ENCODE peak calls at places on chromosomes 12 and 14, in eight cellular contexts. H is cardiac muscle cell, X is astrocyte, Q is AG04449, O is tibial artery, L is stomach, T is fibroblast of the aortic adventitia, M is HFF-Myc. C is an unnamed sample.

GRCh38 chr14:90556050-90556477 is 159.2 kb downstream of the CALM1 start:
- DNase-seq in H (no peak), X (peak), Q (no peak), O (no peak), L (peak), T (no peak), M (no peak), C (no peak)

GRCh38 chr14:105398044-105398725 is at the start of gene TEX22:
- DNase-seq in H (peak), X (peak), Q (no peak), O (peak), L (peak), T (peak), M (peak), C (peak)

GRCh38 chr12:6178981-6179761 is 21.0 kb upstream of the CD9 start:
- DNase-seq in H (peak), X (peak), Q (no peak), O (no peak), L (no peak), T (no peak), M (no peak), C (peak)

GRCh38 chr14:73613046-73613383 is 698 bp downstream of the ACOT6 start:
- DNase-seq in H (no peak), X (no peak), Q (no peak), O (no peak), L (no peak), T (peak), M (no peak), C (no peak)

GRCh38 chr12:30953946-30954766 is 27.6 kb downstream of the TSPAN11 start:
- DNase-seq in H (no peak), X (no peak), Q (no peak), O (no peak), L (no peak), T (no peak), M (no peak), C (no peak)

GRCh38 chr12:31117203-31118011 is 43.7 kb downstream of the DDX11 start:
- DNase-seq in H (peak), X (peak), Q (no peak), O (no peak), L (peak), T (no peak), M (no peak), C (peak)

GRCh38 chr12:67647547-67648305 is 819 bp upstream of the DYRK2 start:
- DNase-seq in H (peak), X (peak), Q (peak), O (peak), L (peak), T (peak), M (peak), C (peak)

GRCh38 chr14:81400202-81400678 is at the start of gene STON2:
- DNase-seq in H (peak), X (peak), Q (no peak), O (peak), L (no peak), T (peak), M (no peak), C (peak)

GRCh38 chr12:46752396-46752795 is 73.4 kb downstream of the SLC38A4 start:
- DNase-seq in H (no peak), X (no peak), Q (no peak), O (no peak), L (no peak), T (no peak), M (no peak), C (no peak)

GRCh38 chr14:32939254-32940065 is 781 bp downstream of the NPAS3 start:
- DNase-seq in H (peak), X (peak), Q (no peak), O (peak), L (peak), T (peak), M (no peak), C (peak)

GRCh38 chr12:99131761-99132199 is 486.7 kb downstream of the APAF1 start:
- DNase-seq in H (peak), X (peak), Q (no peak), O (no peak), L (no peak), T (no peak), M (no peak), C (no peak)

GRCh38 chr14:56064513-56064912 is 53.7 kb upstream of the PELI2 start:
- DNase-seq in H (no peak), X (no peak), Q (no peak), O (no peak), L (no peak), T (no peak), M (no peak), C (no peak)

GRCh38 chr12:106631150-106631549 is 48.3 kb downstream of the RFX4 start:
- DNase-seq in H (no peak), X (no peak), Q (no peak), O (no peak), L (no peak), T (no peak), M (no peak), C (no peak)

GRCh38 chr12:1886396-1887008 is 31.9 kb downstream of the CACNA2D4 start:
- DNase-seq in H (no peak), X (no peak), Q (no peak), O (no peak), L (no peak), T (no peak), M (no peak), C (no peak)

GRCh38 chr12:120181991-120182631 is 12.4 kb downstream of the GCN1 start:
- DNase-seq in H (peak), X (peak), Q (no peak), O (no peak), L (no peak), T (peak), M (no peak), C (peak)

GRCh38 chr14:93220509-93220908 is 13.5 kb downstream of the UBR7 start:
- DNase-seq in H (no peak), X (no peak), Q (no peak), O (no peak), L (no peak), T (no peak), M (no peak), C (no peak)

GRCh38 chr12:1840981-1841425 is 20.6 kb downstream of the LRTM2 start:
- DNase-seq in H (no peak), X (no peak), Q (no peak), O (no peak), L (no peak), T (no peak), M (no peak), C (no peak)

GRCh38 chr14:55129086-55129427 is at the start of gene LGALS3:
- DNase-seq in H (peak), X (no peak), Q (no peak), O (peak), L (peak), T (peak), M (no peak), C (peak)

GRCh38 chr12:105177208-105177607 is 58.8 kb downstream of the APPL2 start:
- DNase-seq in H (no peak), X (no peak), Q (no peak), O (no peak), L (no peak), T (no peak), M (no peak), C (no peak)

GRCh38 chr12:27780612-27781408 is 774 bp upstream of the MANSC4 start:
- DNase-seq in H (peak), X (peak), Q (no peak), O (peak), L (peak), T (peak), M (no peak), C (peak)

GRCh38 chr14:22980672-22981089 is 1.7 kb downstream of the AJUBA start:
- DNase-seq in H (peak), X (no peak), Q (no peak), O (no peak), L (peak), T (peak), M (no peak), C (peak)

GRCh38 chr14:95320076-95320895 is 578 bp upstream of the CLMN start:
- DNase-seq in H (no peak), X (no peak), Q (no peak), O (no peak), L (no peak), T (no peak), M (no peak), C (no peak)

GRCh38 chr12:107492393-107493134 is 193.0 kb upstream of the PWP1 start:
- DNase-seq in H (no peak), X (no peak), Q (no peak), O (no peak), L (no peak), T (no peak), M (no peak), C (no peak)

GRCh38 chr14:71534506-71534905 is 397.7 kb upstream of the RGS6 start:
- DNase-seq in H (no peak), X (no peak), Q (no peak), O (no peak), L (no peak), T (no peak), M (no peak), C (no peak)

GRCh38 chr14:76133103-76133502 is 18.6 kb upstream of the GPATCH2L start:
- DNase-seq in H (peak), X (no peak), Q (no peak), O (no peak), L (no peak), T (peak), M (no peak), C (peak)

GRCh38 chr12:110345963-110346362 is 57.5 kb downstream of the ANAPC7 start:
- DNase-seq in H (no peak), X (no peak), Q (no peak), O (no peak), L (no peak), T (no peak), M (no peak), C (no peak)

GRCh38 chr14:55512421-55512820 is 67.6 kb upstream of the KTN1 start:
- DNase-seq in H (peak), X (peak), Q (peak), O (no peak), L (no peak), T (peak), M (no peak), C (peak)

GRCh38 chr14:64060648-64061096 is 207.9 kb downstream of the SYNE2 start:
- DNase-seq in H (peak), X (no peak), Q (no peak), O (no peak), L (no peak), T (no peak), M (peak), C (peak)

DNA sequence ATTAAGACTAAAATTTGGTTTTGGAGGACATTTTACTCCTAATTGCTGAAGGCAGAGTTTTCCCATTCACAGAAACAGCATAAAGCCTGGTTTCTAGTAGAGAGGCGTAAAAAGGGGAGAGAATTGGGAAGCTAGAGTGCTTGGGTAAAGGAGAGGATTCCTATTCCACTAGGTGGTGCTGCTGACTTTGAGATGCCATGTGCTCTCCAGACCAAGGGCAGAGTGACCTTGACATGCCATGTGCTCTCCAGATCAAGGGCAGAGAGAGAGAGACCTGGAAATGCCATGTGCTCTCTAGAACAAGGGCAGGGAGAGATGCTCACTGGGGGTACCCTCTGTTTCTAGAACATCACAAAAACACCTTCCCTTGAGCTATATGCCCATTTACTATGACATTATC is 176.2 kb upstream of the PDZRN4 start:
- DNase-seq in H (no peak), X (no peak), Q (no peak), O (no peak), L (no peak), T (no peak), M (no peak), C (no peak)
- TF ChIP-seq CTCF in H (no peak), X (no peak), Q (no peak), O (peak), L (no peak), T (no peak), M (no peak), C (no peak)

DNA sequence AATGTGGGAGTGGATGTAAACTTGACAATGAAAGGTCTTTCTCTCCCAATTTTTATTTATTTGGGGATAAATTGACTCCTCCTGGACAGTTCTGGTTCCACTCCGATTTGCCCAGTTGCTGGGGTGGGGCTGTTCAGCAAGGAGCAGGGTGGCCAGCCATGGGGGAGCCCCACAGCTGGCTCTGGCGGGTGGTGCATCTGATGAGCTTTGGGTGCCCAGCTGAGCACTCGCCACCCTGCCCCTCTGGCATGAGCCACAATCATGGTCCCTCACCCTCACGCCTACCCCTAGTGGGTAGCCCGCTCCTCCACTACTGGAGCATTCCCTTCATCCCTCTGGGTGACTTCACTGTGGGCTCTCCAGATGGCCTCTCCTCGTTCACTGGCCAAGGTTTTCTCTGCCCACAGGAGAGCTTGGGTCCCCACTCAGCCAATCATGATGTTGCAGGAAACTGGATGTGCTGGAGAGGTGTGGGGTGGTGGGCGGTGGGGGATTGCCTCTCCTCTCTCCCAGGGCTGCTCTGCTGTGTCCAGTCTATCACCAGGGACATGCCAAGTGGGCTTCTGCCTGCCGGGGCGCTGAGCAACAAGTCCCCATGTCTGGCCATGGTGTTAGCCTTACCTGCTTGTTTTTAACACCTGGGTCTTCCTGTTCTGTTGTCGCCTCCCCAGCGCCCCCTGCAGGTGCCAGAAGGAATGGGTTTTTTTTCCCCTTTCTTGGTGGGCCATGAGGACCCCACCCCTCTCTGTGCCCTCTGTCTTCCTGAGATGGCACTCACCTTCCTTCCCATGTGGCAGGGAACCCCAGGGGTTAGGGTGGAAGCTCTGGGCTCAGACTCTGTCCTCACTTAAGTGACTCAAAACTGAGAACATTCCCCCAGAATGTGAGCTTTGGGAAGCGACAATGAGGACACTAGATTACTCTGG is 3.4 kb downstream of the CYP46A1 start:
- DNase-seq in H (no peak), X (no peak), Q (no peak), O (no peak), L (no peak), T (no peak), M (no peak), C (no peak)
- TF ChIP-seq CTCF in H (peak), X (peak), Q (peak), O (peak), L (no peak), T (peak), M (peak), C (peak)

GRCh38 chr12:77615331-77615730 is 215.4 kb upstream of the NAV3 start:
- DNase-seq in H (peak), X (no peak), Q (no peak), O (no peak), L (no peak), T (peak), M (peak), C (peak)
- TF ChIP-seq CTCF in H (peak), X (peak), Q (no peak), O (no peak), L (no peak), T (peak), M (peak), C (no peak)

GRCh38 chr12:3634348-3634747 is 118.6 kb downstream of the CRACR2A start:
- DNase-seq in H (no peak), X (no peak), Q (no peak), O (no peak), L (no peak), T (no peak), M (no peak), C (no peak)

GRCh38 chr12:3632256-3633240 is 120.4 kb downstream of the CRACR2A start:
- DNase-seq in H (no peak), X (no peak), Q (no peak), O (no peak), L (no peak), T (peak), M (no peak), C (no peak)

GRCh38 chr12:3630621-3631271 is 122.2 kb downstream of the CRACR2A start:
- DNase-seq in H (no peak), X (no peak), Q (no peak), O (no peak), L (no peak), T (no peak), M (no peak), C (no peak)

GRCh38 chr12:3631272-3631637 is 121.7 kb downstream of the CRACR2A start:
- DNase-seq in H (no peak), X (no peak), Q (no peak), O (no peak), L (no peak), T (no peak), M (no peak), C (no peak)

GRCh38 chr12:3633396-3633795 is 119.5 kb downstream of the CRACR2A start:
- DNase-seq in H (no peak), X (no peak), Q (no peak), O (no peak), L (no peak), T (no peak), M (no peak), C (no peak)
- TF ChIP-seq CTCF in H (no peak), X (no peak), Q (no peak), O (no peak), L (no peak), T (no peak), M (no peak), C (no peak)

GRCh38 chr12:81181701-81182100 is 103.8 kb downstream of the ACSS3 start:
- DNase-seq in H (peak), X (no peak), Q (no peak), O (no peak), L (no peak), T (no peak), M (no peak), C (no peak)

GRCh38 chr12:81176796-81177195 is 98.9 kb downstream of the ACSS3 start:
- DNase-seq in H (peak), X (peak), Q (no peak), O (no peak), L (no peak), T (no peak), M (no peak), C (peak)
- TF ChIP-seq CTCF in H (no peak), X (no peak), Q (no peak), O (no peak), L (no peak), T (no peak), M (no peak), C (no peak)

GRCh38 chr14:103618999-103619398 is 10.0 kb upstream of the KLC1 start:
- DNase-seq in H (no peak), X (peak), Q (no peak), O (no peak), L (no peak), T (no peak), M (no peak), C (no peak)

GRCh38 chr14:103616635-103617300 is 12.2 kb upstream of the KLC1 start:
- DNase-seq in H (no peak), X (no peak), Q (no peak), O (no peak), L (no peak), T (no peak), M (no peak), C (no peak)

GRCh38 chr14:103611215-103611614 is 17.8 kb upstream of the KLC1 start:
- DNase-seq in H (no peak), X (no peak), Q (no peak), O (no peak), L (no peak), T (no peak), M (no peak), C (no peak)

GRCh38 chr14:103607822-103608221 is 21.2 kb upstream of the KLC1 start:
- DNase-seq in H (no peak), X (no peak), Q (no peak), O (no peak), L (no peak), T (no peak), M (no peak), C (no peak)

DNA sequence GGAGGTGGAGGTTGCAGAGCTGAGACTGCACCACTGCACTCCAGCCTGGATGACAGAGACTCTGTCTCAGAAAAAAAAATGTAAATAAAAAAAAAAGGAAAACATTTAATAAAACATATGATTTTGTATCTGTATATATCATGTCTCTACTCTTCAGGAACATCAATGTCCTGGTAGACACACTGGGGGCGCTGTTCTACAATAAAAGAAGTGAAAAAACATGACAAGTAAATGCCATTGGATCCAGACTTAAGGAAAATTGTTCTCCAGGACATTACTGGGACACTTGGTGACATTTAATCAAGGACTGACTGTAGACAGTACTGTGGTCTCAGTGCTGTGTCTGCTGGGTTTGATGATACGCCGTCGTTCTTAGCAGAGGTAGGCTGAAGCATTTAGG is 15.5 kb upstream of the KLC1 start:
- DNase-seq in H (no peak), X (no peak), Q (no peak), O (no peak), L (no peak), T (peak), M (no peak), C (no peak)
- TF ChIP-seq CTCF in H (no peak), X (no peak), Q (no peak), O (no peak), L (no peak), T (peak), M (no peak), C (no peak)

DNA sequence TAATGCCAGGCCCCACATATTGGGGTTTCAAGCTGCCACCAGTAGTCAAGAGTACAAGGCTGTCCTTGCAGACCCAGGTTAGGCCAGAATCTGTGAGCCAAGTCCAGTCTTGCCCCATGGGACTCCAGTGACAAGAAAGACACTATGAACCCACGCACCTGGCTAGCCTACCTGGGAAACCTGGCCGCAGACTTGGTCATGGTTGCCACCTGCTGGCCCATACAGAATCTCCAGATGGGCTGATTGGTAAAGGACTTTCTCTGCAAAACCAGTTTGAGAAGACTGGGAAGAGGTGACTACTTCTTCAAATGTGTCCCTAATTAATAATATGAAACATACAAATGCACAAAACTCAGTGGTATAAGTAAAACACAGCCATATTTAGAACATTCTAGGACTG is 398.4 kb upstream of the FLRT2 start:
- DNase-seq in H (no peak), X (no peak), Q (no peak), O (no peak), L (peak), T (no peak), M (no peak), C (no peak)
- TF ChIP-seq CTCF in H (no peak), X (no peak), Q (no peak), O (no peak), L (no peak), T (no peak), M (no peak), C (no peak)

GRCh38 chr14:63045612-63046320 is 508 bp upstream of the KCNH5 start:
- DNase-seq in H (peak), X (peak), Q (no peak), O (no peak), L (no peak), T (peak), M (no peak), C (peak)
- TF ChIP-seq CTCF in H (no peak), X (no peak), Q (no peak), O (no peak), L (no peak), T (no peak), M (no peak), C (no peak)

GRCh38 chr12:78181544-78182162 is 351.0 kb downstream of the NAV3 start:
- DNase-seq in H (peak), X (no peak), Q (no peak), O (no peak), L (no peak), T (peak), M (no peak), C (peak)
- TF ChIP-seq CTCF in H (peak), X (peak), Q (peak), O (no peak), L (no peak), T (peak), M (peak), C (peak)

C was measured in cardiac fibroblast.